ENCODE peak calls at places on chromosomes 11 and 22, in five cellular contexts. G is nephron progenitor cell, E is uterus, T is OCI-LY7, Q is GM23338. S is an unnamed sample.

GRCh38 chr11:118435893-118436624 is at the start of gene KMT2A:
- DNase-seq in G (peak), T (peak), E (peak), Q (peak), S (peak)

GRCh38 chr11:28887681-28888080 is 779.5 kb downstream of the METTL15 start:
- DNase-seq in Q (no peak), G (no peak), T (no peak), E (no peak), S (no peak)

GRCh38 chr11:67393437-67393836 is 1.7 kb downstream of the RAD9A start:
- DNase-seq in T (no peak), G (no peak), Q (no peak), E (no peak), S (no peak)

GRCh38 chr22:36376265-36376664 is 11.5 kb downstream of the MYH9 start:
- DNase-seq in Q (no peak), G (no peak), T (no peak), E (no peak), S (no peak)

GRCh38 chr11:65559951-65560537 is 1.9 kb upstream of the LTBP3 start:
- DNase-seq in E (peak), Q (no peak), T (no peak), G (no peak), S (no peak)

GRCh38 chr11:5809122-5809519 is 397 bp downstream of the OR52N2 start:
- DNase-seq in T (no peak), Q (no peak), E (no peak), G (no peak), S (no peak)

GRCh38 chr11:34150494-34151151 is 45.2 kb downstream of the NAT10 start:
- DNase-seq in E (no peak), T (no peak), G (no peak), Q (no peak), S (no peak)

GRCh38 chr22:28711820-28712777 is 29.5 kb downstream of the CHEK2 start:
- DNase-seq in G (no peak), E (peak), Q (no peak), T (no peak), S (no peak)

GRCh38 chr11:129190087-129190486 is 2.0 kb downstream of the ARHGAP32 start:
- DNase-seq in Q (no peak), T (no peak), E (no peak), G (no peak), S (no peak)

GRCh38 chr11:124707813-124708212 is 31.9 kb upstream of the NRGN start:
- DNase-seq in E (no peak), Q (no peak), G (no peak), T (no peak), S (no peak)

GRCh38 chr22:26835929-26836528 is 178.6 kb downstream of the MIAT start:
- DNase-seq in Q (peak), E (peak), G (peak), T (peak), S (peak)

GRCh38 chr22:21972293-21972779 is 10.3 kb downstream of the TOP3B start:
- DNase-seq in E (no peak), G (peak), Q (peak), T (peak), S (peak)

GRCh38 chr11:91373497-91373896 is 851.1 kb upstream of the FAT3 start:
- DNase-seq in E (no peak), G (no peak), T (no peak), Q (peak), S (no peak)

GRCh38 chr11:81915045-81915444 is 818.6 kb downstream of the FAM181B start:
- DNase-seq in E (no peak), T (no peak), Q (no peak), G (no peak), S (no peak)

GRCh38 chr22:41285441-41285819 is 557 bp downstream of the RANGAP1 start:
- DNase-seq in G (peak), Q (peak), T (peak), E (no peak), S (peak)

GRCh38 chr11:2824851-2825250 is 60.7 kb downstream of the CDKN1C start:
- DNase-seq in Q (no peak), G (no peak), E (peak), T (no peak), S (no peak)

DNA sequence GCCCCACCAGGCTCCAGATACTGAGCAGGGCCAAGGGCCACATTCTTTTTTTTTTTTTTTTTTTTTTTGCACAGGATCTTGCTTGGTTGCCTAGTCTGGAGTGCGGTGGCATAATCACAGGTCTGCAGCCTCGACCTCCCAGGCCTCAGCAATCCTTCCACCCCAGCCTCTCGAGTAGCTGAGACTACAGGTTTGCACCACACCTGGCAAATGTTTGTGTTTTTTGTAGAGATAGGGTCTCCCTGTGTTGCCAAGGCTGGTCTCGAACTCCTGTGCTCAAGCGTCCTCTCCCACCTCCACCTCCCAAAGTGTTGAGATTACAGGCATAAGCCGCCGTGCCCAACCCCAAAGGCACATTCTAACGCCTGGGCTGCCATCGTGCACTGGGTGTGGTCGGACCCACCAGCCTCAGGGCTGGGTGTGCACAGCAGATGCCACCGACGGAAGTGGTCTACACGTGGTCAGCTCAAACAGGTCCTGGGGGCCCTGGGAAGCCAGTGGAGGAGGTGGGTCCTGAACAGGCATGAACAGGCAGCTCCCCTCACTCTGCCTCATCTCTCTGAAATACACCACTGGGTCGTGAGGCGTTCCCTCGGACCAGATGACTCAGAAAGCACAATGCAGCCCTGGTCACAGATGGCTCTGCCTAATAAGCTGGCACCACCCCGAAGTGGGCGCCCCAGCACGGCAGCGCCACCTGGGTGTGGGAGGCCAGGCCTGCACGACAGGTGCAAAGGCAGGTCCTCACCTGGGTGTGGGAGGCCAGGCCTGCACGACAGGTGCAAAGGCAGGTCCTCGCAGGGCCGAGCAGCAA is 5.1 kb upstream of the B4GALNT4 start:
- DNase-seq in G (peak), E (no peak), T (peak), Q (peak), S (no peak)
- TF ChIP-seq CTCF in G (no peak), E (no peak), T (peak), Q (peak), S (peak)

DNA sequence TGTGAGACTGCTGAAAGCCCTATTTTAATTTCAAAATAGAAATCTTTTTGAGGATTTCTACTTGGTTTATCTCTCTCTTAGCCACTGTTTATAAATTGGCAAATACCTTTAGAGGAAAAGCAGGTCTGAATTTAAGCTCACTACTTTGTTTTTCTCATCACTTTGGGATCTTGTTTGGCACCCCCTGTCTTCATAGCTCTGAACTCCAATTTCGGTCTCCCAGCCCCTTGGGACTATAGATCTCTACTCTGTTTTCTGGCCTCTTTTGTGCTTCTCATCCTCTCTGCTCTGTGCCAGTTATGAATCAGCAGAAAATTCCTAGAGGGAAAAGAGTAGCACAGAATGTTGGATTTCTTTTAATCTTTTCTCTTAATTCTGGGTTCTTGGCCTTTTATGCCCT is 118.3 kb downstream of the CYP2R1 start:
- DNase-seq in T (peak), E (no peak), G (no peak), Q (peak), S (no peak)
- TF ChIP-seq CTCF in T (peak), E (no peak), G (no peak), Q (peak), S (no peak)

GRCh38 chr22:23242473-23243001 is 62.2 kb downstream of the BCR start:
- DNase-seq in Q (peak), T (no peak), G (peak), E (no peak), S (no peak)
- TF ChIP-seq CTCF in Q (peak), T (no peak), G (no peak), E (no peak), S (no peak)

DNA sequence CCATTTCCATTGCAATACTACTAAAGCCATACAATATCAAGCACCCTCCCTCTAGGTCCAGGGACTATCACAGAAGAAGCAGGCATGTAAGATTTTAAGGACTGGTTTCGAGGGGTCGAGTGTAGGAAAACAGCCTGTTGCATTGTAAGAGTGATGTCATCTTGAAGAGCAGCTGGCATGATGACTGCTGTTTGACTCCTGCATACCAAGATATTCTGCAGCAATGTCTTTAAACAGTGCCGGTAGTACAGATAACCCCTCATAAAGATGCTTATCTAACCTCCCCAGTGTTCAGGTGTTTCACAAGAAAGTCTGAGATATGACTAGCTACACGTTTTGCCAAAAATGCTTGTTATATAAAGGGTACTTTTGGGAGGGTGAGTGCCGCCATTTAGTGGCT is 11.9 kb downstream of the FAM111A start:
- DNase-seq in T (no peak), E (no peak), Q (no peak), G (no peak), S (no peak)
- TF ChIP-seq CTCF in T (no peak), E (no peak), Q (no peak), G (no peak), S (no peak)

GRCh38 chr11:17867346-17867745 is 132.8 kb downstream of the KCNC1 start:
- DNase-seq in E (no peak), G (no peak), T (no peak), Q (no peak), S (no peak)

GRCh38 chr11:17859552-17859951 is 125.0 kb downstream of the KCNC1 start:
- DNase-seq in G (no peak), T (no peak), E (no peak), Q (no peak), S (no peak)

GRCh38 chr11:17865765-17866428 is 131.3 kb downstream of the KCNC1 start:
- DNase-seq in Q (no peak), E (no peak), T (no peak), G (no peak), S (no peak)

GRCh38 chr11:17861036-17861755 is 126.6 kb downstream of the KCNC1 start:
- DNase-seq in E (no peak), T (no peak), Q (no peak), G (no peak), S (no peak)

GRCh38 chr11:17864478-17864941 is 129.9 kb downstream of the KCNC1 start:
- DNase-seq in G (peak), T (peak), E (no peak), Q (peak), S (no peak)
- TF ChIP-seq CTCF in G (peak), T (peak), E (no peak), Q (peak), S (peak)

GRCh38 chr11:61259363-61259762 is 18.4 kb downstream of the PGA5 start:
- DNase-seq in Q (no peak), T (no peak), G (no peak), E (no peak), S (no peak)

GRCh38 chr11:61258546-61258945 is 17.6 kb downstream of the PGA5 start:
- DNase-seq in E (no peak), T (no peak), G (no peak), Q (no peak), S (no peak)

GRCh38 chr11:61254403-61255025 is 13.5 kb downstream of the PGA5 start:
- DNase-seq in Q (peak), G (peak), E (peak), T (peak), S (peak)

GRCh38 chr11:61256710-61257482 is 15.9 kb downstream of the PGA5 start:
- DNase-seq in T (no peak), Q (no peak), E (no peak), G (no peak), S (no peak)
- TF ChIP-seq CTCF in T (no peak), Q (no peak), E (no peak), G (no peak), S (no peak)

GRCh38 chr11:95968585-95968984 is 44.7 kb upstream of the MTMR2 start:
- DNase-seq in G (no peak), Q (no peak), E (no peak), T (peak), S (no peak)
- TF ChIP-seq CTCF in G (no peak), Q (no peak), E (no peak), T (peak), S (no peak)

DNA sequence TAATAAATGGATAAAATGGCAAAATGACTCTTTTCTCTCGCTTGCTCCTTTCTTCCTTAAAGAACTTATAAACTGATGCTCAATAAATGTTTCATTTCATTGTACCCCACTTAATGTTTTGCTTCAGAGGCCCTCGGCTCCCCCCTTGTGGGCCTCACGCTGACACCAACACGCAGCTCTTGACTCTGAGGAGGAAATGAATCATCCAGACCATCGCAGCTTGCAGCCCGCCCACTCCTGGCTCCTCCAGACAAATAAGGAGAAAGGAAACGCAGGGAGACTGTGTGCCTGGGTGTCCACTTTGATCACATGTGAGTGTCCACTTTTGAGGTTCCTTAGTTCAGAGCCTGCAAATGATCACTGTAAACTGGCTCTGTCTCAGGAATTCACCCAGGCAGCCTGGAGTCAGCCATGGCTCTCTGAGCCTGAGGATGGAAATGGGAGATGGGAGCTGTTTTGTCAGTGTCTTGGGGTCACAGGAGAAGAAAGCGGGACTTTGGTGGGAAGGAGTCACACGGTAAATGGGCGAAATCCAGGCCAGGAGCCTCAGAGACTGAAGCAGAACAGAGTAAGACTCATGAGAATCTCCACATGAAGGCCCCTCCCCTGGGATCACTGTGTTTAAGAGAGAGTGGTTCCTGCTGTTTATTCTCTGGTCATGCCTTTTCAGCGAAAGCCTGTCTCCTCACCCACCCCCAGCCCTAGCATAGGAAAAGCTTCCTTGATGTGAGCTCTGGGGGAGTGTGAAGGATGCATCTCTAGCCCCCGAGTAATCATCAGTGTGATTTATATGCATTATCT is 96.5 kb downstream of the CWC15 start:
- DNase-seq in Q (no peak), E (peak), T (no peak), G (peak), S (peak)
- TF ChIP-seq CTCF in Q (no peak), E (peak), T (no peak), G (no peak), S (peak)

DNA sequence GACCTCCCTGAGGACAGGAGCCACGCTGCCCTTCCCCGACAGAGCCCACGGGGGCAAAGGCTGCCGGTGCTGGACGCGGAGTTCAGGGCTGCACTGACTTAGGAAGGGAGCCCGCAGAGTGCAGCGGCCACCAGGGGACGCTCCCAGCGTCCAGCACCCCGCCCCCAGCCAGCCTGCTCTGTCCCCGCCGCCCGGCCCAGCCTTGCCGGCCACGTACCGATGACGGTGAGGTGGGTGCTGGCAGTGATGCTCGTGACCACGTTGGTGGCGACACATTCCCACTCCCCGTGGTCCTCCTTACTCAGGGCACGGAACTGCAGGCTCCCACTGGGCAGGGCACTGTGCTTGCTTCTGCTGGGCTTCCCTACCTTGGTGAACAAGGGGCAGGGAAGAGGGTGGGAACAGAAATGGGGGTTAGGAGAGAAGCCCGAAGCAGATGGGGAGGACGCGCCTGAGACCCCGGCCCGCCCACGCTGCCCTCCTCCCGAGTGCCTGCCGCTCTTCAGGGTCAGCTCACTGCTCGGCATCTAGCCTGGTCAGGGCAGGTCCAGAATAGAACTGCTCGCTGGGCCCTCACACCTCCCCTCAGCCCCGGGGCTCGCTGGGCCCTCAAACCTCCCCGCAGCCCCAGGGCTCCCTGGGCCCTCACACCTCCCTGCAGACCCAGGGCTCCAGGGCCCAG is 25.9 kb downstream of the IGSF9B start:
- DNase-seq in G (peak), T (no peak), Q (peak), E (no peak), S (no peak)
- TF ChIP-seq CTCF in G (peak), T (no peak), Q (peak), E (no peak), S (peak)